ENCODE peak calls at places on chromosome 5, in six cellular contexts. N is activated CD8-positive, alpha-beta memory T cell treated with anti-CD3 and anti-CD28 coated beads for 48 hours; K is substantia nigra; H is OCI-LY7; L is HCEC 1CT; D is kidney. S is an unnamed sample.

GRCh38 chr5:110663525-110663924 is 62.9 kb downstream of the TMEM232 start:
- DNase-seq in D (no peak), N (no peak), K (no peak), L (no peak), H (peak), S (no peak)

GRCh38 chr5:125372694-125373621 is 626.5 kb upstream of the ZNF608 start:
- DNase-seq in D (no peak), L (peak), K (peak), H (peak), N (no peak), S (peak)

GRCh38 chr5:126972062-126972895 is 58.1 kb downstream of the MARCHF3 start:
- DNase-seq in D (no peak), L (no peak), H (peak), K (no peak), N (no peak), S (no peak)

GRCh38 chr5:6471252-6471651 is 22.6 kb downstream of the UBE2QL1 start:
- DNase-seq in K (no peak), D (no peak), H (no peak), N (no peak), L (no peak), S (no peak)

GRCh38 chr5:129853588-129853987 is 50.7 kb upstream of the CHSY3 start:
- DNase-seq in K (no peak), N (no peak), L (no peak), D (no peak), H (no peak), S (no peak)

GRCh38 chr5:129763651-129764050 is 15.8 kb downstream of the MINAR2 start:
- DNase-seq in H (no peak), K (no peak), D (no peak), N (no peak), L (no peak), S (no peak)

GRCh38 chr5:171757853-171758535 is 27.6 kb upstream of the SMIM23 start:
- DNase-seq in L (peak), H (no peak), N (no peak), D (no peak), K (no peak), S (no peak)

GRCh38 chr5:128455861-128456361 is 82.1 kb downstream of the FBN2 start:
- DNase-seq in D (no peak), H (no peak), N (no peak), L (no peak), K (no peak), S (no peak)

GRCh38 chr5:173035904-173036707 is 20.0 kb upstream of the CREBRF start:
- DNase-seq in D (peak), L (no peak), H (peak), K (no peak), N (no peak), S (no peak)

GRCh38 chr5:133404724-133405123 is 207.6 kb downstream of the FSTL4 start:
- DNase-seq in D (no peak), L (peak), N (no peak), K (no peak), H (no peak), S (no peak)

GRCh38 chr5:74130141-74130897 is 504.3 kb downstream of the ARHGEF28 start:
- DNase-seq in N (no peak), L (no peak), K (no peak), H (no peak), D (no peak), S (no peak)

GRCh38 chr5:109350537-109351270 is 59.1 kb downstream of the PJA2 start:
- DNase-seq in D (no peak), K (no peak), H (no peak), L (no peak), N (no peak), S (no peak)

GRCh38 chr5:133824661-133825254 is 143.7 kb downstream of the C5orf15 start:
- DNase-seq in N (peak), D (peak), K (no peak), H (no peak), L (no peak), S (no peak)

GRCh38 chr5:124511791-124512190 is 234.6 kb downstream of the ZNF608 start:
- DNase-seq in D (no peak), N (no peak), K (no peak), L (no peak), H (no peak), S (no peak)

GRCh38 chr5:179255527-179256228 is 89.6 kb downstream of the ADAMTS2 start:
- DNase-seq in H (no peak), N (no peak), K (no peak), D (no peak), L (no peak), S (no peak)

GRCh38 chr5:35926389-35927051 is 11.9 kb downstream of the CAPSL start:
- DNase-seq in L (peak), H (peak), N (no peak), K (peak), D (no peak), S (peak)

GRCh38 chr5:9562101-9562500 is 16.2 kb upstream of the SEMA5A start:
- DNase-seq in D (no peak), H (no peak), K (no peak), N (no peak), L (no peak), S (no peak)

GRCh38 chr5:148828461-148829247 is 2.2 kb downstream of the ADRB2 start:
- DNase-seq in K (no peak), D (no peak), N (no peak), H (peak), L (peak), S (no peak)

GRCh38 chr5:15609076-15609725 is 109.2 kb downstream of the FBXL7 start:
- DNase-seq in L (no peak), N (no peak), D (no peak), H (no peak), K (no peak), S (no peak)

GRCh38 chr5:170863646-170864045 is 1.8 kb downstream of the RANBP17 start:
- DNase-seq in N (no peak), D (no peak), L (no peak), K (no peak), H (no peak), S (no peak)

GRCh38 chr5:135353952-135354721 is 44.9 kb downstream of the MACROH2A1 start:
- DNase-seq in L (peak), H (no peak), D (no peak), N (no peak), K (no peak), S (no peak)

GRCh38 chr5:137699291-137700281 is 36.3 kb downstream of the KLHL3 start:
- DNase-seq in H (no peak), L (no peak), N (no peak), D (no peak), K (no peak), S (peak)

GRCh38 chr5:135376961-135377621 is 21.9 kb downstream of the MACROH2A1 start:
- DNase-seq in N (no peak), D (no peak), K (no peak), H (no peak), L (no peak), S (no peak)